ENCODE peak calls at places on chromosome 21, in nine cellular contexts. I, M, A, B, Z, X, R, S and F are unnamed samples.

GRCh38 chr21:36402339-36402738 is 17.1 kb downstream of the CHAF1B start:
- DNase-seq in R (no peak), A (no peak), X (no peak), M (no peak), S (no peak), Z (no peak), B (no peak), I (no peak), F (no peak)

GRCh38 chr21:44958471-44959191 is 18.8 kb downstream of the SLX9 start:
- DNase-seq in M (no peak), Z (peak; percentile 40), I (peak; percentile 86), R (peak; percentile 48), A (peak; percentile 44), B (peak; percentile 86), S (no peak), X (peak; percentile 54), F (peak; percentile 50)

GRCh38 chr21:41507521-41508414 is at the start of gene TMPRSS2:
- DNase-seq in R (no peak), A (no peak), S (no peak), M (no peak), I (no peak), Z (no peak), B (no peak), X (no peak), F (peak; percentile 91)

GRCh38 chr21:42187976-42188653 is 30.8 kb upstream of the ABCG1 start:
- DNase-seq in Z (no peak), I (no peak), M (no peak), S (no peak), R (peak; percentile 20), X (no peak), A (no peak), B (no peak), F (no peak)

GRCh38 chr21:43797925-43798715 is 8.7 kb downstream of the RRP1 start:
- DNase-seq in S (no peak), B (no peak), A (no peak), Z (no peak), R (no peak), X (no peak), I (no peak), M (no peak), F (no peak)

GRCh38 chr21:37758997-37759396 is 157.3 kb downstream of the KCNJ6 start:
- DNase-seq in X (no peak), S (peak; percentile 13), Z (no peak), M (no peak), A (no peak), B (no peak), I (no peak), R (peak; percentile 66), F (peak; percentile 79)

GRCh38 chr21:44892536-44893277 is 19.2 kb upstream of the PTTG1IP start:
- DNase-seq in M (no peak), I (no peak), Z (no peak), X (no peak), R (peak; percentile 44), A (no peak), S (peak; percentile 2), B (peak; percentile 74), F (peak; percentile 66)

GRCh38 chr21:46255166-46255565 is 26.6 kb upstream of the LSS start:
- DNase-seq in A (no peak), R (no peak), M (no peak), Z (no peak), I (no peak), S (no peak), X (no peak), B (no peak), F (no peak)

GRCh38 chr21:45556645-45557601 is 14.7 kb upstream of the SLC19A1 start:
- DNase-seq in X (no peak), B (no peak), I (no peak), Z (no peak), S (no peak), A (no peak), M (no peak), R (no peak), F (no peak)

GRCh38 chr21:44820851-44821250 is 3.0 kb upstream of the SUMO3 start:
- DNase-seq in X (no peak), A (no peak), S (no peak), M (no peak), I (peak; percentile 66), B (no peak), R (peak; percentile 74), Z (no peak), F (no peak)

GRCh38 chr21:16193758-16194606 is 464.2 kb downstream of the USP25 start:
- DNase-seq in M (no peak), B (peak; percentile 48), A (peak; percentile 71), S (no peak), X (no peak), R (peak; percentile 86), Z (peak; percentile 33), I (peak; percentile 34), F (peak; percentile 65)

GRCh38 chr21:29130234-29130993 is at the start of gene MAP3K7CL:
- DNase-seq in M (no peak), X (peak; percentile 52), R (peak; percentile 100), Z (peak; percentile 99), S (no peak), I (peak; percentile 100), B (peak; percentile 23), A (peak; percentile 100), F (peak; percentile 21)

GRCh38 chr21:27134513-27134912 is 167.6 kb upstream of the ADAMTS5 start:
- DNase-seq in I (no peak), X (no peak), A (no peak), R (peak; percentile 28), S (no peak), B (no peak), Z (no peak), M (no peak), F (no peak)

GRCh38 chr21:38921511-38922215 is 115.9 kb downstream of the ETS2 start:
- DNase-seq in R (no peak), B (no peak), X (no peak), A (no peak), Z (no peak), I (no peak), S (no peak), M (no peak), F (no peak)

GRCh38 chr21:28832013-28832714 is 160.5 kb downstream of the LTN1 start:
- DNase-seq in B (no peak), R (peak; percentile 61), S (no peak), A (peak; percentile 8), I (peak; percentile 69), X (no peak), Z (no peak), M (no peak), F (no peak)

GRCh38 chr21:45032977-45033705 is 41.2 kb upstream of the ADARB1 start:
- DNase-seq in Z (no peak), A (no peak), B (no peak), I (no peak), R (no peak), S (no peak), M (no peak), X (no peak), F (peak; percentile 23)

GRCh38 chr21:29613021-29613420 is 314.3 kb downstream of the BACH1 start:
- DNase-seq in R (no peak), A (no peak), I (peak; percentile 9), Z (no peak), X (no peak), S (no peak), M (no peak), B (no peak), F (no peak)

GRCh38 chr21:20968391-20968790 is 29.8 kb upstream of the NCAM2 start:
- DNase-seq in R (no peak), B (no peak), S (no peak), Z (no peak), I (no peak), X (no peak), A (no peak), M (no peak), F (no peak)

GRCh38 chr21:42844411-42845113 is 34.8 kb downstream of the WDR4 start:
- DNase-seq in X (no peak), R (no peak), I (no peak), B (peak; percentile 65), Z (no peak), S (no peak), M (no peak), A (no peak), F (no peak)

GRCh38 chr21:31142600-31142999 is 104.3 kb upstream of the KRTAP19-8 start:
- DNase-seq in I (no peak), M (no peak), Z (no peak), B (no peak), X (no peak), A (no peak), R (no peak), S (no peak), F (no peak)

GRCh38 chr21:39422468-39423241 is 22.9 kb downstream of the LCA5L start:
- DNase-seq in I (no peak), R (no peak), M (no peak), X (no peak), A (no peak), B (no peak), Z (no peak), S (no peak), F (no peak)

GRCh38 chr21:45153358-45154318 is 79.3 kb downstream of the ADARB1 start:
- DNase-seq in M (no peak), Z (no peak), A (no peak), X (no peak), R (peak; percentile 72), B (no peak), I (no peak), S (no peak), F (no peak)

GRCh38 chr21:35649186-35649585 is 411.1 kb downstream of the SETD4 start:
- DNase-seq in X (no peak), S (no peak), R (peak; percentile 60), B (no peak), M (no peak), A (no peak), Z (no peak), I (peak; percentile 55), F (peak; percentile 8)

GRCh38 chr21:22961248-22961647 is 1963.0 kb downstream of the NCAM2 start:
- DNase-seq in R (no peak), S (no peak), X (no peak), B (no peak), A (no peak), Z (no peak), M (no peak), I (no peak), F (no peak)

GRCh38 chr21:35303085-35303484 is 254.0 kb upstream of the RUNX1 start:
- DNase-seq in Z (peak; percentile 84), X (no peak), R (peak; percentile 96), B (no peak), S (no peak), I (peak; percentile 95), M (no peak), A (peak; percentile 82), F (peak; percentile 31)

GRCh38 chr21:35043549-35043948 is 5.6 kb downstream of the RUNX1 start:
- DNase-seq in A (no peak), Z (no peak), M (no peak), I (no peak), S (no peak), X (no peak), B (no peak), R (no peak), F (no peak)

GRCh38 chr21:46416551-46416950 is 42.1 kb upstream of the DIP2A start:
- DNase-seq in Z (no peak), A (no peak), I (no peak), S (no peak), X (no peak), M (no peak), R (no peak), B (no peak), F (no peak)

GRCh38 chr21:29313662-29314408 is 15.1 kb downstream of the BACH1 start:
- DNase-seq in I (no peak), S (no peak), A (no peak), B (no peak), X (no peak), Z (no peak), M (no peak), R (no peak), F (no peak)

GRCh38 chr21:25626752-25627151 is 12.3 kb upstream of the JAM2 start:
- DNase-seq in X (no peak), B (peak; percentile 23), I (no peak), Z (no peak), M (no peak), R (peak; percentile 13), A (no peak), S (no peak), F (peak; percentile 22)

GRCh38 chr21:31873696-31874599 is 1.1 kb downstream of the HUNK start:
- DNase-seq in S (peak; percentile 67), Z (no peak), M (no peak), A (no peak), B (peak; percentile 60), R (peak; percentile 3), I (no peak), X (no peak), F (peak; percentile 83)

GRCh38 chr21:33121715-33122475 is 52.0 kb downstream of the OLIG1 start:
- DNase-seq in B (no peak), S (no peak), X (no peak), A (no peak), Z (no peak), I (no peak), M (no peak), R (peak; percentile 21), F (no peak)